ENCODE peak calls at places on chromosome 14, in four cellular contexts. L is SK-N-SH, U is GM12878, F is K562. K is an unnamed sample.

GRCh38 chr14:72962829-72963312 is 36.6 kb downstream of the DCAF4 start:
- DNase-seq in F (peak; percentile 27), U (no peak), L (no peak), K (peak; percentile 54)

GRCh38 chr14:34347683-34348082 is 114.4 kb downstream of the SPTSSA start:
- DNase-seq in F (no peak), L (no peak), U (peak; percentile 44), K (no peak)

GRCh38 chr14:79596531-79596930 is 614.8 kb downstream of the DIO2 start:
- DNase-seq in F (no peak), U (no peak), L (no peak), K (no peak)

GRCh38 chr14:73709904-73710469 is 4.2 kb downstream of the PNMA1 start:
- DNase-seq in L (no peak), U (no peak), F (no peak), K (no peak)

GRCh38 chr14:34275038-34275437 is 187.0 kb downstream of the SPTSSA start:
- DNase-seq in L (no peak), U (no peak), F (no peak), K (no peak)

GRCh38 chr14:96623676-96624484 is 121.7 kb downstream of the PAPOLA start:
- DNase-seq in F (no peak), L (no peak), U (no peak), K (no peak)

GRCh38 chr14:105420976-105421674 is 1.5 kb downstream of the MTA1 start:
- DNase-seq in U (no peak), F (no peak), L (peak; percentile 65), K (no peak)

GRCh38 chr14:89037065-89037464 is 212.6 kb downstream of the TTC8 start:
- DNase-seq in F (no peak), U (no peak), L (no peak), K (no peak)

GRCh38 chr14:90405755-90406154 is 8.9 kb downstream of the CALM1 start:
- DNase-seq in L (no peak), U (no peak), F (no peak), K (no peak)

GRCh38 chr14:97266653-97267052 is 469.5 kb downstream of the VRK1 start:
- DNase-seq in L (no peak), F (no peak), U (no peak), K (no peak)

GRCh38 chr14:79299162-79299561 is 912.1 kb downstream of the DIO2 start:
- DNase-seq in F (no peak), U (no peak), L (no peak), K (no peak)

GRCh38 chr14:20327005-20327869 is 5.8 kb downstream of the CCNB1IP1 start:
- DNase-seq in L (peak; percentile 55), U (peak; percentile 35), F (no peak), K (no peak)

GRCh38 chr14:51616724-51617409 is 34.8 kb upstream of the FRMD6 start:
- DNase-seq in U (no peak), L (no peak), F (no peak), K (no peak)
- TF ChIP-seq NRF1 in U (no peak), L (no peak), F (no peak), K (no peak)

DNA sequence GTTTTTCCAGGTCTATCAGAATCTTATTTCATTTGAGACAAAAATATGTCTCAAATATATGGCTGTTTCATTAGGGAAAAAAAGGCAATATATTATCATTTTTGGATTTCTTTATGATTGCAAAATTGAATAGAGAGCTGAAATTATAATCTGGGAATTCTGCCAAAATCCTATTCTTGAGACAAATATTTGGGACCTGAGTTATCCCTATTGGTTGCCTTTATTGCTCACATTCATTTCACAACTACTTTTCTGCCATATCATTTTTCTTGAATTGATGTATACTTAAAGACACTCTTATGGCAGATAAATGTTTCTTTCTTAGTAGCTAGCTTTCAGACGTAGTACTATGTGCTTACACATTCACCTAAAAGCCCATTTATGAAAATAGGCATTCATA is 241.6 kb upstream of the NOVA1 start:
- DNase-seq in L (no peak), U (no peak), F (no peak), K (no peak)
- TF ChIP-seq NRF1 in L (no peak), U (no peak), F (no peak), K (no peak)

GRCh38 chr14:102527255-102528232 is 18.0 kb upstream of the ANKRD9 start:
- DNase-seq in L (no peak), F (no peak), U (no peak), K (no peak)
- TF ChIP-seq NRF1 in L (no peak), F (no peak), U (no peak), K (no peak)

GRCh38 chr14:69574266-69574953 is at the start of gene CCDC177:
- DNase-seq in F (peak; percentile 58), L (peak; percentile 88), U (no peak), K (no peak)
- TF ChIP-seq NRF1 in F (no peak), L (no peak), U (no peak), K (no peak)

GRCh38 chr14:53953002-53953827 is 3.4 kb downstream of the BMP4 start:
- DNase-seq in L (peak; percentile 75), U (no peak), F (peak; percentile 19), K (no peak)
- TF ChIP-seq NRF1 in L (no peak), U (no peak), F (no peak), K (no peak)

GRCh38 chr14:67133595-67134441 is 55.4 kb upstream of the GARIN2 start:
- DNase-seq in L (no peak), F (no peak), U (no peak), K (no peak)

GRCh38 chr14:67137744-67138371 is 51.4 kb upstream of the GARIN2 start:
- DNase-seq in L (peak; percentile 13), U (no peak), F (no peak), K (no peak)
- TF ChIP-seq NRF1 in L (no peak), U (no peak), F (no peak), K (no peak)

GRCh38 chr14:92564361-92565039 is 50.9 kb downstream of the RIN3 start:
- DNase-seq in L (no peak), F (no peak), U (no peak), K (no peak)

GRCh38 chr14:92565718-92566115 is 52.1 kb downstream of the RIN3 start:
- DNase-seq in L (no peak), U (no peak), F (no peak), K (no peak)

GRCh38 chr14:92561906-92562489 is 48.4 kb downstream of the RIN3 start:
- DNase-seq in U (no peak), F (no peak), L (no peak), K (no peak)

GRCh38 chr14:92565040-92565717 is 51.6 kb downstream of the RIN3 start:
- DNase-seq in L (no peak), F (no peak), U (no peak), K (no peak)

DNA sequence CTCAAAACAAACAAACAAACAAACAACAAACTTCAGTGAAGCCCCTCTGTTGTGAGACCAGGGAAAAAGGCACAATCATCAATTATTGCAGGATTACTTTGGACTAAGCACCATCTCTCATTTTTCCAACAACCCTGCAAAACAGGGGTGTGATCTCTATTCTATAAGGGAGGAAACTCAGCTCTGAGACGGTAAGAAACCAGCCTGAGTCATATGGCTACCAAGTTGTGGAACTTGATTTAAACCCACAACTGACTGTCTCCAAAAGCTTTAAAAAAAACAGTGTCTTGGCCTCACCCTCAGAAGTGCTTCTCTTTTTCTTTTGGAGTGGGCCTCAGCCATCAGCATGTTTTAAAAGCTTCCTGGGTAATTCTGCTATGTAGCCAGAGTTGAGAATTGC is 49.8 kb downstream of the RIN3 start:
- DNase-seq in F (no peak), U (peak; percentile 53), L (no peak), K (no peak)
- TF ChIP-seq NRF1 in F (no peak), U (no peak), L (no peak), K (no peak)

GRCh38 chr14:59274991-59275391 is 86.5 kb downstream of the DAAM1 start:
- DNase-seq in F (no peak), L (no peak), U (peak; percentile 67), K (no peak)
- TF ChIP-seq NRF1 in F (no peak), L (no peak), U (no peak), K (no peak)

DNA sequence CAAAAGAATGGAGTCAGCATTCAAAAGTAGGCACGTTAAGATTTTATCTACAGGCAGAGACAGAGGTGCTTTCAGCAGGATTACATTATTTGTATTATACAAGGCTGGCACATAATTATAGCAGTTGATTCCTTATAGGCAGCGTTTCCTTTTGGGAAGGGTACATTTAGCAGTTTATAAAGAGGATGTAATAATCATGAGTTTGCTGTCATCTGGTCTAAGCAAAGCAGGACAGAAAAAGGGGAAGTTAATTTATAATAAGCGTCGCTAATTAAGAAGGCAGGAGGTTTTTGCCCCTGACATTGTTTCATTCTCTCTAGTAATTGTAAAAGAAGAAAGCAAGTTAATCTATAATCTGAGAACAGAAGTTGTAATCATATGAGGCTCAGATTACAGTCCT is 259.9 kb upstream of the MDGA2 start:
- DNase-seq in F (no peak), L (no peak), U (no peak), K (no peak)
- TF ChIP-seq NRF1 in F (no peak), L (no peak), U (no peak), K (no peak)

K was measured in H1.